ENCODE peak calls at places on chromosomes 11 and 22, in five cellular contexts. I, C, Q, X and Z are unnamed samples.

GRCh38 chr11:10499452-10500262 is 41.3 kb downstream of the RNF141 start:
- DNase-seq in I (no peak), C (no peak), Q (no peak), X (peak), Z (no peak)

GRCh38 chr11:6610591-6610990 is 1.4 kb downstream of the TAF10 start:
- DNase-seq in I (no peak), C (no peak), Q (no peak), X (no peak), Z (no peak)

GRCh38 chr11:90556612-90557011 is 333.8 kb upstream of the CHORDC1 start:
- DNase-seq in I (no peak), C (no peak), Q (no peak), X (no peak), Z (no peak)

GRCh38 chr11:126194121-126194543 is 17.3 kb downstream of the RPUSD4 start:
- DNase-seq in I (peak), C (no peak), Q (peak), X (peak), Z (no peak)

GRCh38 chr22:44437493-44438015 is 60.5 kb downstream of the RTL6 start:
- DNase-seq in I (no peak), C (no peak), Q (no peak), X (no peak), Z (no peak)

GRCh38 chr11:12761029-12761428 is 86.8 kb downstream of the TEAD1 start:
- DNase-seq in I (peak), C (peak), Q (no peak), X (peak), Z (no peak)

GRCh38 chr11:72675221-72675620 is 999 bp upstream of the PDE2A start:
- DNase-seq in I (no peak), C (no peak), Q (no peak), X (no peak), Z (no peak)

GRCh38 chr11:113387605-113388211 is at the start of gene ANKK1:
- DNase-seq in I (no peak), C (peak), Q (peak), X (no peak), Z (no peak)

GRCh38 chr22:19461506-19461905 is 14.0 kb upstream of the C22orf39 start:
- DNase-seq in I (no peak), C (no peak), Q (no peak), X (no peak), Z (no peak)

GRCh38 chr11:119023741-119024140 is 5.2 kb downstream of the TRAPPC4 start:
- DNase-seq in I (no peak), C (no peak), Q (no peak), X (no peak), Z (no peak)

GRCh38 chr11:15580056-15580774 is 465.5 kb downstream of the INSC start:
- DNase-seq in I (no peak), C (no peak), Q (no peak), X (no peak), Z (no peak)

GRCh38 chr11:3014314-3014938 is 22.3 kb upstream of the NAP1L4 start:
- DNase-seq in I (no peak), C (no peak), Q (no peak), X (no peak), Z (no peak)

GRCh38 chr11:126483796-126484195 is 128.3 kb downstream of the ST3GAL4 start:
- DNase-seq in I (no peak), C (no peak), Q (peak), X (no peak), Z (no peak)

DNA sequence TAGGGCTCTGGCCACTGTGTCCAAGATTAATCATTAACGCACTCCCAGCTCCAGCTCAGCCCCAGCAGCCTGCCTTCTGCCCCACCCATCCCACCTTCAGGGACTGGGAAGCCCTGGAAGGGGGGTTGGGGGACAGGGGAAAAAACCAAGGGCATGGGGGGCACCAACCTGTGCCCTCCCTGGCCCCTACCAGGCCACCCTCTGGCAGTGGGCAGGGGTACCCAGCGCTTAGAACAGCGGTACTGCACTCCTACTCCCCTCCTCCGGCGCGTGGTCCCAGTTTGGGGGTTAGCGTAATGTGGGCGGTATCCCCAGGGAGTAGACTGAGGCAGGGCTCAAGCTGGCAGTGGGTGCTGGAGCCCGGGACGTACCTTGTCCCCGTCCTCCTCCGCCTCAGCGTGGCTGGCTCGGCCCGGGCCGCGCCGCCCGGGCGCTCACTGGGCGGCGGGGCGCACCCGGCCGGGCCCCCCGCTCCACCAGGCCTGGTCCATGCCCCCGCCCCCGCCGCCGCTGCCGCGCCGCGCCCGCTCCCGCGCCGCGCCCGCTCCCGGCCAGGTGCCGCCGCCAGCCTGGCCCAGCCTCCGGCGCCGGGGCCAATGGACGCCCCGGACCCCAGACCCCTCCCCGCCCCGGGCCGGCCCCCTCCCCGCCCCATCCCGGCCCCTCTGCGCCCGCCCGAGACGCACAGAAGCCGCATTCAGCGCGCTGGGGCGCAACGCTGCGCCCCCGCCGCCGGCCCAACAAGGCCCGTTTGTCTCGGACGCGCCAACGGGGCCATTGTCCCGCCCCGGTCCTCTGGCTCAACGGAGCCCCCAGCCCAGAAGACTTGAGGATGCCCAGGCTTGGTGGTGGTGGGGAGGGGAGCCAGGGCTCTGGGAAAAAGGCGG is at the start of gene GAL3ST1:
- DNase-seq in I (no peak), C (no peak), Q (peak), X (no peak), Z (no peak)
- H3K9ac ChIP-seq in I (no peak), C (no peak), Q (peak), X (no peak), Z (no peak)

GRCh38 chr11:65152157-65152556 is 17.8 kb upstream of the SYVN1 start:
- DNase-seq in I (no peak), C (no peak), Q (no peak), X (no peak), Z (no peak)
- H3K9ac ChIP-seq in I (no peak), C (no peak), Q (no peak), X (no peak), Z (no peak)

DNA sequence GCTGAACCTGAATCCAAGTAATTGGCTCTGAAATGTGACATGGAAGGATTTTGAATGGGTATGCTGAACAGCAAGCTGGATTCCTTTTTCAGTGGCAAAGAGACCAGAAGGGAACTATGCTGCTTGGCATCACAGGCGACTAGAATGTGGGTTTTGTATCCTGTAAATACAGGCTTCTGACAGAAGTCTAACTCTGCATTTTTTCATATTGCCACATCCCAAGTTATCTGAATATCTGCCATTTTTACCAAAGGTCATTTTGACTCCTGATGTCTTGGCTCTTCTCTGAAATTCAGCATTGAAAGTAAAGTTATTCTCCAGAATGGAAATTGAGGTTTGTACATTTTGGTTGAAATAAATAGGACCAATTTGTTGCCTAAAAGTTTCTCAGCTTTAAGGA is 145.8 kb downstream of the ARHGAP42 start:
- DNase-seq in I (no peak), C (no peak), Q (no peak), X (peak), Z (no peak)
- H3K9ac ChIP-seq in I (no peak), C (no peak), Q (no peak), X (no peak), Z (no peak)

GRCh38 chr11:133955091-133955846 is 1.5 kb downstream of the IGSF9B start:
- DNase-seq in I (no peak), C (no peak), Q (peak), X (no peak), Z (no peak)
- H3K9ac ChIP-seq in I (no peak), C (no peak), Q (no peak), X (no peak), Z (no peak)

DNA sequence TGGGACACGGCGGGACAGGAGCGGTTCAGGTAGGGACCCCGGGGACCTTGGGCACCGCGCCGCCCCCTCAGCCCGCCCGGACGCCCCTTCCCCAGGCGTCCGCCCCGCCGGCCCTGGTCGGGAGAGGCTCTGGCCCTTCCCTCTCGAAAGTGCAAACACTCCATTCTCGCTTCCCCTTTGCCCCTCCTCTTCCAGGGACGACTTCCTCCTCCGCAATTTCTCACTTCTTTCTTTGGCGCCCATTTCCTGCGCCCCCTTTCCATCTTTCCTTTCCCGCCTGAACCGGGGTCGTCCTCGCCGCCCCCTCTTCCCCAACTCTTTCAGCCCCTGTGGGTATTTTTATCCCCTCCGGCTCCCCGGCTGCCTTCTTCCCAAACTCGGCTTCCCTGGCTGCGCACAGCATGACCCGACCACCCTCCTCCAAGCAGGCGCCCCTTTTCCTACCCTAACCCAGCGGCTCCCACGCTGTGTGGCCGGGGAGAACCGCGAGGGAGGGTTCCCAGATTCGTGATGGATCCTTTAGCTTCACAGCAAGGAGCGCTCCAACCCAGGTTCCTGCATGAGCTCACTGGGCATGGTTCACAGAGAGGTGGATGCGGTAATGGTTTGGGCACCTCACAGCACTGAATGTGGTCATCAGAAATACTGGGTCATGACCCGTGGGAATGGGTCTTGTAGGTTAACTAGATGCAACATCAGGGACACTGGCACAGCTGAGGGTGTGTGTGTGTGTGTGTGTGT is 689 bp downstream of the RAB39A start:
- DNase-seq in I (peak), C (no peak), Q (peak), X (no peak), Z (no peak)
- H3K9ac ChIP-seq in I (peak), C (no peak), Q (peak), X (no peak), Z (peak)

DNA sequence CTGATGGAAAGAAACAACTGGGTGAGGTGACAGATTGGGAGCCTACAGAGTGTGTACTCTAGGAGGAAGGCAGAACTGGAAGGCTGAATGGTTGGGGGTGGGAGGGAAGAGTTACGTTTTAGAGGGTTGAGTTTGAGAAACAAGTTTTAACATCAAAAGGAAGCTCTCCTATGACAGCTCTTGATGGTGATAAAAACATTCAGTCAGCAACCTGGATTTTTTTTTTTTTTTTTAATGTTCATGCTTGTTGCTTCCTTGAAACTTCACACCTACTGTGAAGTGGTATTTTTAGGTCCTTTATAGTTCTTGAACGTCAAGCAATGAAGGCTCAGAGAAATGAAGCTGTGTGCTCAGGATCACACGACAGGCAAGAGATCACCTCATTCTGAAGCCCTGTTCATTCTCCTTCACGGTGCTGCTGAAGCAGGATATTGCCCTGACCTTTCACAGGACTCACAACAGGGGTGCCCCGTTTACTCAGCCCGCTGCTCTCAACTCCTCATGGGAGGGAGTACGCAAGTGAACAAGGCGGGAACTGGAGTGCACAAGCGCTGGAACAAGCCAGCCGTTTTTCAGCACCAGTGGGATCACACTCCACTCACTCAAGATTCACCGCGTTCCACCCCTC is 1.6 kb upstream of the TMEM109 start:
- DNase-seq in I (no peak), C (no peak), Q (peak), X (no peak), Z (no peak)
- H3K9ac ChIP-seq in I (no peak), C (no peak), Q (no peak), X (no peak), Z (no peak)

GRCh38 chr11:518463-519202 is 11.6 kb upstream of the RNH1 start:
- DNase-seq in I (peak), C (peak), Q (peak), X (peak), Z (no peak)
- H3K9ac ChIP-seq in I (no peak), C (no peak), Q (no peak), X (no peak), Z (no peak)

DNA sequence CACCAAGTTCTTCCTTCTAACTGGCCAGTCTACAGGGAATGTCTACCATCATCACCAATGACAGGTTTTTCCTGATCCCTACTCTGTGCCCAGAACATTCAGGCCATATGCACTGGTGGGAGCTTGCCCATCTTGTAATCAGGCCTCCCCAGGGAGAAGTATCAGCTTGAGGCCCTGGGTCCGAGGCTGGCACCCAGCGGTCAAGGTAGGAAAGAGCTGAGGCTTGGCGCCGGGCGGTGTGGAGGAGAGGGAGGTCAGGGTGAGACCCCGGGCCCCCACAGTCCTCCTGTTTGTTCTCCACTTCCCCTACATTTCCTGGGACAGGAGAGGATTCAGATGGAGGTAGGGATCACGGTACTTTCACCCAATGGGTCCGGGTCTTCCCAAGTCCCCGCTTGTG is 15.5 kb downstream of the TSKU start:
- DNase-seq in I (no peak), C (no peak), Q (no peak), X (no peak), Z (no peak)
- H3K9ac ChIP-seq in I (no peak), C (no peak), Q (no peak), X (no peak), Z (no peak)

DNA sequence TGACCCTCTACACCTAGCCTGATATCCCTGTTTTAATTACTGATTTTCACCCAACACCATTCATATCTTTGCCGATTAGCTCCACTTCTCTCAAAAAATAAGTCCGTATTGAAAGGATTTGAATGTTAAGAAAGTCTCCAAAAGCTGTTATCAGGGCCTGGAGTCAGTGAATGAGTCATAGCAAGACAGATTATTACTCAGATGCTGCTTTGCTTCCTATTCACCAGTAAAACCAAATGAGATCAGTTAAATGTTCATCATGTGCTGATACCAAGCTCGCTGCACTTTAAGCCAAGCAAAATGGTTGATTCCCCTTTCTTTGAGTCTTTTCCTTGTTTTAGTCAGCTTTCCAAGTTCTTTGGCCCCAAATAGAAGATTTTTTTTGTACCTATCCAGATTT is 228.4 kb downstream of the FAT3 start:
- DNase-seq in I (no peak), C (no peak), Q (no peak), X (peak), Z (no peak)
- H3K9ac ChIP-seq in I (no peak), C (no peak), Q (no peak), X (no peak), Z (no peak)